ENCODE peak calls at places on chromosomes 16 and 17, in nine cellular contexts. U is omental fat pad; Q is nucleus accumbens; X is HuH-7.5; S is NCI-H460; C is HCEC 1CT; B is CD8-positive, alpha-beta memory T cell; J is activated T-helper 1 cell treated with anti-CD3 and anti-CD28 coated beads, Interleukin-2, amount 50 U/mL, for 16 hours; W is stimulated activated naive B cell treated with anti-CD40 and anti-IgM and Interleukin-4, amounts not matched to agents 10 μg/mL and 1 μg/mL and 100 μg/mL, for 72 hours. V is an unnamed sample.

GRCh38 chr17:42275527-42276358 is 448 bp downstream of the STAT5B start:
- DNase-seq in U (no peak), Q (no peak), S (no peak), W (no peak), B (peak; percentile 61), X (no peak), J (no peak), C (no peak), V (peak; percentile 55)

GRCh38 chr17:74107107-74107506 is 96.4 kb upstream of the RPL38 start:
- DNase-seq in X (no peak), B (no peak), W (no peak), S (no peak), C (no peak), J (no peak), U (no peak), Q (no peak), V (no peak)

GRCh38 chr16:27463741-27464662 is 62.0 kb downstream of the IL21R start:
- DNase-seq in S (no peak), B (peak; percentile 88), X (no peak), U (no peak), J (no peak), C (no peak), Q (no peak), W (no peak), V (no peak)

GRCh38 chr17:81298325-81298990 is 3.4 kb upstream of the SLC38A10 start:
- DNase-seq in J (no peak), X (no peak), B (no peak), W (no peak), Q (no peak), U (no peak), S (no peak), C (no peak), V (no peak)

GRCh38 chr17:73985466-73986015 is 217.9 kb upstream of the RPL38 start:
- DNase-seq in U (no peak), X (no peak), W (no peak), J (no peak), C (no peak), S (no peak), B (no peak), Q (no peak), V (no peak)

GRCh38 chr17:46733837-46734516 is 84.5 kb downstream of the WNT3 start:
- DNase-seq in C (peak; percentile 85), S (no peak), X (no peak), Q (no peak), W (no peak), U (no peak), J (no peak), B (no peak), V (peak; percentile 26)

GRCh38 chr16:57736419-57737281 is 1.1 kb downstream of the KATNB1 start:
- DNase-seq in W (no peak), C (peak; percentile 76), U (no peak), X (peak; percentile 72), Q (peak; percentile 27), S (peak; percentile 45), B (peak; percentile 58), J (no peak), V (peak; percentile 81)

GRCh38 chr16:14283786-14284185 is 212.7 kb downstream of the MRTFB start:
- DNase-seq in X (no peak), C (no peak), Q (no peak), U (no peak), S (no peak), B (no peak), W (no peak), J (no peak), V (no peak)

GRCh38 chr17:43536236-43537088 is 9.7 kb downstream of the ETV4 start:
- DNase-seq in W (peak; percentile 18), J (no peak), Q (no peak), X (no peak), S (no peak), C (peak; percentile 63), B (no peak), U (no peak), V (peak; percentile 46)

GRCh38 chr17:18120461-18121053 is 12.0 kb downstream of the MYO15A start:
- DNase-seq in X (no peak), B (no peak), S (no peak), C (no peak), J (no peak), Q (no peak), W (no peak), U (no peak), V (no peak)

GRCh38 chr17:4220655-4221054 is 43.1 kb downstream of the ANKFY1 start:
- DNase-seq in W (no peak), S (no peak), X (no peak), U (no peak), C (no peak), Q (no peak), J (no peak), B (no peak), V (no peak)

GRCh38 chr17:77696151-77696719 is 262.3 kb upstream of the TNRC6C start:
- DNase-seq in U (no peak), X (no peak), S (no peak), B (no peak), C (no peak), Q (no peak), W (no peak), J (no peak), V (no peak)

GRCh38 chr16:89154390-89155183 is 17.0 kb upstream of the CDH15 start:
- DNase-seq in B (no peak), W (no peak), U (no peak), S (no peak), C (no peak), X (no peak), Q (no peak), J (no peak), V (no peak)

GRCh38 chr17:41689497-41690299 is 1.0 kb downstream of the EIF1 start:
- DNase-seq in U (no peak), X (no peak), J (no peak), S (peak; percentile 63), C (peak; percentile 57), Q (no peak), W (no peak), B (peak; percentile 64), V (peak; percentile 82)

GRCh38 chr17:45857977-45858708 is 13.5 kb downstream of the SPPL2C start:
- DNase-seq in J (no peak), C (no peak), U (no peak), X (no peak), S (peak; percentile 26), B (no peak), W (no peak), Q (no peak), V (peak; percentile 18)

GRCh38 chr16:82938108-82938507 is 311.3 kb downstream of the CDH13 start:
- DNase-seq in J (no peak), B (no peak), U (no peak), Q (no peak), W (no peak), S (no peak), C (no peak), X (no peak), V (no peak)

GRCh38 chr16:28569011-28569410 is 15.3 kb downstream of the SGF29 start:
- DNase-seq in U (no peak), J (no peak), B (no peak), Q (no peak), X (no peak), C (peak; percentile 30), W (no peak), S (no peak), V (peak; percentile 50)

GRCh38 chr16:4746991-4747574 is 12.7 kb downstream of the DNAAF8 start:
- DNase-seq in X (no peak), C (no peak), W (no peak), S (no peak), Q (no peak), U (no peak), B (no peak), J (no peak), V (no peak)

V was measured in fibroblast of lung.